ENCODE peak calls at places on chromosomes 12 and 14, in five cellular contexts. M, C, S, Y and B are unnamed samples.

GRCh38 chr12:114611145-114612018 is 72.6 kb downstream of the TBX3 start:
- DNase-seq in Y (no peak), C (no peak), M (no peak), S (no peak), B (no peak)

GRCh38 chr14:26730929-26731618 is 133.2 kb upstream of the NOVA1 start:
- DNase-seq in Y (no peak), C (no peak), S (no peak), M (no peak), B (no peak)

GRCh38 chr12:45322810-45323209 is 106.9 kb downstream of the ANO6 start:
- DNase-seq in S (no peak), C (no peak), Y (no peak), M (no peak), B (no peak)

GRCh38 chr12:46124132-46124847 is 133.9 kb upstream of the SCAF11 start:
- DNase-seq in Y (no peak), C (no peak), M (no peak), S (no peak), B (no peak)

GRCh38 chr12:38544357-38545066 is 227.9 kb downstream of the ALG10B start:
- DNase-seq in M (no peak), Y (no peak), S (no peak), C (no peak), B (no peak)

GRCh38 chr12:60266381-60266852 is 670.6 kb downstream of the SLC16A7 start:
- DNase-seq in C (no peak), M (no peak), Y (peak), S (peak), B (no peak)

GRCh38 chr14:100159865-100160533 is 554 bp upstream of the DEGS2 start:
- DNase-seq in S (no peak), C (no peak), Y (no peak), M (no peak), B (no peak)

GRCh38 chr14:74508292-74508731 is 14.7 kb downstream of the ISCA2 start:
- DNase-seq in C (no peak), M (no peak), Y (no peak), S (no peak), B (no peak)

GRCh38 chr14:23183479-23183878 is at the start of gene SLC7A8:
- DNase-seq in M (peak), S (no peak), Y (peak), C (peak), B (peak)

GRCh38 chr12:52201520-52201839 is 9.7 kb upstream of the KRT80 start:
- DNase-seq in S (no peak), Y (no peak), C (peak), M (no peak), B (no peak)

GRCh38 chr12:32301216-32301615 is 98.1 kb upstream of the FGD4 start:
- DNase-seq in M (no peak), C (no peak), Y (no peak), S (no peak), B (no peak)

GRCh38 chr14:68468437-68469207 is 324.2 kb downstream of the ZFP36L1 start:
- DNase-seq in Y (no peak), S (peak), C (no peak), M (no peak), B (no peak)

GRCh38 chr14:19851365-19851764 is 23.6 kb upstream of the OR4K2 start:
- DNase-seq in S (no peak), M (no peak), C (no peak), Y (no peak), B (no peak)

GRCh38 chr14:55104051-55104954 is 24.7 kb upstream of the LGALS3 start:
- DNase-seq in Y (no peak), S (no peak), C (no peak), M (no peak), B (no peak)

GRCh38 chr12:17060260-17060659 is 454.3 kb upstream of the LMO3 start:
- DNase-seq in S (no peak), C (no peak), Y (no peak), M (no peak), B (no peak)

GRCh38 chr12:96248532-96248931 is 54.4 kb downstream of the ELK3 start:
- DNase-seq in Y (no peak), C (peak), S (no peak), M (no peak), B (no peak)

GRCh38 chr14:99779751-99780150 is 13.5 kb upstream of the EML1 start:
- DNase-seq in M (no peak), Y (no peak), S (no peak), C (no peak), B (no peak)

GRCh38 chr14:50736932-50737419 is 68.9 kb upstream of the SAV1 start:
- DNase-seq in M (no peak), C (no peak), Y (no peak), S (no peak), B (no peak)

GRCh38 chr14:96403409-96403808 is 11.5 kb downstream of the AK7 start:
- DNase-seq in M (no peak), C (no peak), Y (no peak), S (no peak), B (no peak)